ENCODE peak calls at places on chromosomes 3 and 15, in four cellular contexts. T is WTC11, L is K562, X is HepG2. Z is an unnamed sample.

GRCh38 chr15:70354260-70354894 is 256.7 kb upstream of the TLE3 start:
- DNase-seq in X (no peak), T (no peak), L (no peak), Z (no peak)

GRCh38 chr15:84818221-84819131 is 1.3 kb downstream of the ALPK3 start:
- DNase-seq in X (peak; percentile 74), T (peak; percentile 47), L (peak; percentile 46), Z (no peak)

GRCh38 chr3:19645093-19645492 is 288.9 kb downstream of the EFHB start:
- DNase-seq in L (no peak), X (no peak), T (no peak), Z (peak; percentile 23)

GRCh38 chr3:127836004-127836882 is 13.9 kb upstream of the MGLL start:
- DNase-seq in L (no peak), T (no peak), X (no peak), Z (peak; percentile 79)

GRCh38 chr3:154356009-154356408 is 31.7 kb upstream of the DHX36 start:
- DNase-seq in L (no peak), T (no peak), X (no peak), Z (no peak)

GRCh38 chr3:5149306-5149880 is 27.3 kb downstream of the ARL8B start:
- DNase-seq in T (no peak), X (no peak), L (peak; percentile 29), Z (no peak)

GRCh38 chr15:40439461-40440299 is 1.1 kb upstream of the BAHD1 start:
- DNase-seq in T (peak; percentile 69), X (peak; percentile 34), L (peak; percentile 89), Z (no peak)

GRCh38 chr3:106276755-106277612 is 408.2 kb upstream of the CBLB start:
- DNase-seq in L (no peak), T (no peak), X (no peak), Z (no peak)

GRCh38 chr3:119595639-119596329 is 1.9 kb upstream of the PLA1A start:
- DNase-seq in X (no peak), T (no peak), L (peak; percentile 38), Z (no peak)

GRCh38 chr15:57160823-57161560 is 215.3 kb upstream of the CGNL1 start:
- DNase-seq in L (no peak), T (no peak), X (no peak), Z (no peak)

GRCh38 chr3:187064210-187065115 is 74.8 kb downstream of the RPL39L start:
- DNase-seq in T (no peak), L (no peak), X (peak; percentile 65), Z (no peak)

GRCh38 chr15:58830556-58830955 is 59.5 kb downstream of the MINDY2 start:
- DNase-seq in X (peak; percentile 6), L (no peak), T (no peak), Z (no peak)

GRCh38 chr15:38041576-38041975 is 107.1 kb downstream of the TMCO5A start:
- DNase-seq in X (no peak), L (no peak), T (no peak), Z (no peak)

GRCh38 chr3:142086581-142087090 is 62.7 kb downstream of the TFDP2 start:
- DNase-seq in L (no peak), X (peak; percentile 43), T (no peak), Z (no peak)

GRCh38 chr3:52481819-52482521 is 13.2 kb upstream of the STAB1 start:
- DNase-seq in T (peak; percentile 89), X (no peak), L (peak; percentile 60), Z (no peak)

GRCh38 chr15:74158855-74159650 is 14.5 kb upstream of the ISLR start:
- DNase-seq in T (no peak), L (no peak), X (no peak), Z (peak; percentile 69)

GRCh38 chr3:107892960-107893359 is 197.9 kb downstream of the CD47 start:
- DNase-seq in T (no peak), L (no peak), X (no peak), Z (no peak)

GRCh38 chr15:38714309-38715072 is 149.9 kb upstream of the RASGRP1 start:
- DNase-seq in L (no peak), X (no peak), T (no peak), Z (no peak)

GRCh38 chr15:67174864-67175573 is 79.4 kb downstream of the AAGAB start:
- DNase-seq in T (no peak), L (no peak), X (no peak), Z (no peak)

GRCh38 chr15:77709135-77709886 is 76.6 kb upstream of the LINGO1 start:
- DNase-seq in T (no peak), L (peak; percentile 21), X (no peak), Z (no peak)

GRCh38 chr3:2898591-2899353 is 211.4 kb downstream of the IL5RA start:
- DNase-seq in T (no peak), X (no peak), L (no peak), Z (no peak)

GRCh38 chr3:182812123-182812522 is 18.8 kb downstream of the ATP11B start:
- DNase-seq in X (no peak), T (no peak), L (peak; percentile 47), Z (no peak)

DNA sequence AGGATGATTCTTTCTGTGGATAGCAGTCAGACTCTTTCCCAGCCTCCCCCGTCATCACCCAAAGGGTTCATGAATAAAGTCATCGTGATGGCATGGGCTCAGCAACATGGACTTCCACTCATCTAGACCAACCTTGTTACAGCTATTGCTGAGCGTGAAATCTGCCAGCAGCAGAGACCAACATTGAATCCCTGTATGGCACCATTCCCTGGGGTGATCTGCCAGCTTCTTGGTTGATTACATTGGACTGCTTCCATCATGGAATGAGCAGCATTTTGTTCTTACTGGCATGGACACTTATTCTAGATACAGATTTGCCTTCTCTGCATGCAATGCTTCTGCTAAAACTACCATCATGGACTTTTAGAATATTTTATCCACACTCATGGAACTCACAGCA is 195.6 kb upstream of the AZI2 start:
- DNase-seq in T (no peak), L (no peak), X (no peak), Z (no peak)
- TF ChIP-seq ATF3 in T (no peak), L (no peak), X (no peak), Z (no peak)

DNA sequence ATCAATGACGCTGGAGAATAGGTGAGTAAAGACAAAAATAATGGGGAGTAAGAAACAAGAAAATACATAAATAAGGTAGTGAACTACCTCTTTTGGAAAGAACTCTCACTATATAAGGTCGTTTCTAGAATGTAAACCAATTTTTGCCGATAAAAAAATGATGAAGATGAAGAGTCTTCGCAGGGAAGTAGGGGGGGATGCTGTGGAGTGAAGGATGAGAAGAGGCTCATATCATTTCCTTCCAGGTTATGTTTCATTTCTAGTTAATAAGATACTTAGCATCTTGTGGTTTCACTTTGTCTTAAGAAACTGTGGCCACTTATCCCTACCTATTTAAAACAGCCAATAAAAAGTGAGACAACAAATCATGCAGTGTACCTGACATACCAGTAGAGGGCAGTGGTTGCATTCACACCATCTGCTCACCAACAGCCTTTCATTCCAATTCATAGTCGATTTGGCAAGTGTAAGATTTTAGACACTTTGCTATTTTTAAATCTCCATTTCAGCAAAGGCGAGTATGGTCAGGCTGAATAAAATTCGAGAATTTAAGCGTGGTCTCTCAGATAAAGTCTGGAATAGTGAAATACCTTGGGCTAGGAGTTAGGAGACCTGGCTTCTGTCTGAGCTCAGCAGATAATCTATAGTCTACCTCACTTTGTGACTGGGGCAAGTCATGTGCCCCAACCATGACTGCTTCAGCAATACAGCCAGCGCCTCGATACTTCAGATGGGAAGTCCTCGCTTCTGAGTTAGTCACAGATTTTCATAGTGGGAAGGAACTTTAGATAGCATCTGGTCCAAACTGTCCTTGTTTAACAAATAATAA is 28.9 kb upstream of the ICE2 start:
- DNase-seq in T (no peak), L (peak; percentile 68), X (peak; percentile 43), Z (peak; percentile 83)
- TF ChIP-seq NR2C2 in T (no peak), L (no peak), X (no peak), Z (no peak)

DNA sequence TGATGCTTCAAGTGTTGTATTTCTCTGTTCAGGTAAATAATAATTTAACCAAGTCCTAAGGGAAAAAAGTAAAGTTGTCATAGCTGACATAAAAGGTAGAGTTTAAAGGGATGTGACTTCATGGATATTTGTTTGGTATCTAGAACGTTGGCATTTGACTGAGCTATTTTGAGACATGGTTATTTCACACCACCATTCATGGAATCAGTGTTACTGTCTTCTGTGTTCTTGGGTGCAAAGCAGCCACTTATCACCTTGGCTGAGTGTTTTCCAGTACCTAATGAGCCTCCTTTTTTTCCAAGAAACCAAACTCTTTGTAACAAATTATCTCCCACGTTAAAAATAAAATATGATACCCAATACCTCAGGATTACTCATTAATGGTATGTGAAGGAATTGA is 155.8 kb downstream of the GHSR start:
- DNase-seq in T (no peak), X (no peak), L (no peak), Z (no peak)
- TF ChIP-seq ATF3 in T (no peak), X (no peak), L (no peak), Z (no peak)

DNA sequence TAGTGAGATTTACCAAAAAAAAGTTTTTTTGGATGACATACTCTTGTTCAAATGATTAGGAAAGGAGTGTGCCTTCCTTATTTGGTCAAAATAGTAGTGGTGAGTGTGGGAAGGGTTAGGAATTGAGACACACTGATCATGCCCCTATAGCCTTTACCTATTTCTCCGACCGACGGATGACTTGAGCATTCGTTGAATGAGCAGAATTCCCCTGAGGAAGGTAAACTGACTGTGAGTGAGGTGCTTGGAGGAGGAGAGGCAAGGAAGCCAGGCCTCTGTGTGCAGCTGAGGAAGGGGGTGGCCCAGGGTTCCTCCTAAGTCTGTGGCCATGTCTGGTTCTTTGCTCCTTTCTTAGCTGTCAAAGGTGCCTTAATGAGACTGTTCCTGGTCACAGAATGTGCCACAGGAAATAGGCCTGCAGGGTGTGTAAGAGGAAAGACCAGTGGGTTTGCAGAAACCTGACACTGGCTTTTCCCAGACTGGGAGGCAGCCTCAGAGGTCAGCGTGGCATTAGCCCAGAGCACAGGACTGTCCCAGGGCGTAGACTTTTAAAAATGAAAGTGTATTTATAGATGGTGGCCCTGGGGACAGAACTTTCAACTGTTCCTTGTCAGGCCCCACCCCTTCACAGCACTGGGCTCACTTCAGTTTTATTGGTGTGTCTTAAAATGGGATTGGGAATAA is 307.7 kb upstream of the C2CD4B start:
- DNase-seq in X (peak; percentile 54), T (no peak), L (no peak), Z (no peak)
- TF ChIP-seq NR2C2 in X (no peak), T (no peak), L (no peak), Z (no peak)

Z was measured in GM12878.